ENCODE peak calls at places on chromosomes 16 and 17, in four cellular contexts. G, Z, F and I are unnamed samples.

GRCh38 chr16:9062301-9062700 is 29.1 kb upstream of the HAPSTR1 start:
- DNase-seq in G (no peak), Z (no peak), F (no peak), I (no peak)

GRCh38 chr17:48812001-48812400 is 5.0 kb downstream of the TTLL6 start:
- DNase-seq in G (no peak), Z (no peak), F (no peak), I (no peak)

GRCh38 chr17:79020631-79021301 is 3.2 kb upstream of the C1QTNF1 start:
- DNase-seq in G (no peak), Z (no peak), F (no peak), I (no peak)

GRCh38 chr17:56676807-56677206 is 83.3 kb downstream of the NOG start:
- DNase-seq in G (no peak), Z (no peak), F (no peak), I (no peak)

GRCh38 chr16:8776193-8776592 is 21.2 kb downstream of the TMEM186 start:
- DNase-seq in G (no peak), Z (no peak), F (no peak), I (no peak)

GRCh38 chr17:68085751-68086445 is 50.4 kb downstream of the KPNA2 start:
- DNase-seq in G (no peak), Z (no peak), F (no peak), I (no peak)

GRCh38 chr16:69240336-69240735 is 53.4 kb downstream of the SNTB2 start:
- DNase-seq in G (no peak), Z (no peak), F (no peak), I (no peak)

GRCh38 chr17:32596666-32597065 is 109.9 kb downstream of the CDK5R1 start:
- DNase-seq in G (no peak), Z (no peak), F (no peak), I (no peak)

GRCh38 chr17:42548070-42548837 is 4.5 kb upstream of the HSD17B1 start:
- DNase-seq in G (peak), Z (peak), F (peak), I (peak)